ENCODE peak calls at places on chromosome 12, in nine cellular contexts. K is T-helper 1 cell; R is GM18507; J is left ventricle myocardium superior; G is ascending aorta; I is stimulated activated CD4-positive, alpha-beta T cell treated with anti-CD3 and anti-CD28 coated beads, Interleukin-2, amount 100 ng/mL, for 24 hours; L is COR-L47; T is C1 segment of cervical spinal cord; Q is DMS79 treated with DMSO at 0.1 percent for 48 hours. E is an unnamed sample.

GRCh38 chr12:84070311-84070710 is 842.3 kb downstream of the SLC6A15 start:
- DNase-seq in Q (no peak), K (no peak), J (no peak), L (no peak), R (no peak), I (no peak), G (no peak), T (no peak), E (no peak)

GRCh38 chr12:50546441-50547318 is 41.9 kb downstream of the DIP2B start:
- DNase-seq in Q (no peak), I (no peak), G (no peak), T (no peak), K (no peak), L (no peak), J (no peak), R (no peak), E (no peak)

GRCh38 chr12:25014961-25015360 is 66.1 kb upstream of the BCAT1 start:
- DNase-seq in Q (no peak), J (no peak), G (no peak), T (no peak), I (no peak), R (no peak), K (no peak), L (no peak), E (no peak)

GRCh38 chr12:57309420-57309819 is 58.4 kb upstream of the STAC3 start:
- DNase-seq in J (no peak), L (no peak), K (no peak), I (no peak), R (no peak), T (no peak), Q (no peak), G (no peak), E (no peak)

GRCh38 chr12:25130741-25131188 is 64.2 kb downstream of the DNAI7 start:
- DNase-seq in J (no peak), T (no peak), L (peak; percentile 7), Q (peak; percentile 4), I (no peak), K (peak; percentile 17), R (peak; percentile 25), G (no peak), E (peak; percentile 51)

GRCh38 chr12:10392394-10392930 is 2.6 kb upstream of the KLRK1 start:
- DNase-seq in L (no peak), Q (peak; percentile 68), I (no peak), K (no peak), G (peak; percentile 23), J (peak; percentile 49), R (peak; percentile 18), T (no peak), E (peak; percentile 25)

GRCh38 chr12:66500841-66501240 is 178.0 kb downstream of the GRIP1 start:
- DNase-seq in G (no peak), I (no peak), L (no peak), K (no peak), R (no peak), J (no peak), T (no peak), Q (no peak), E (no peak)

GRCh38 chr12:27190761-27191160 is 53.3 kb upstream of the STK38L start:
- DNase-seq in R (no peak), J (no peak), T (no peak), L (no peak), G (no peak), Q (no peak), I (no peak), K (no peak), E (no peak)

GRCh38 chr12:112843272-112843671 is 51.7 kb downstream of the RPH3A start:
- DNase-seq in G (no peak), L (peak; percentile 96), I (no peak), Q (no peak), K (no peak), J (no peak), R (no peak), T (no peak), E (peak; percentile 17)

GRCh38 chr12:43982544-43982943 is 146.7 kb downstream of the TMEM117 start:
- DNase-seq in J (no peak), R (no peak), K (no peak), Q (no peak), G (no peak), T (no peak), L (no peak), I (no peak), E (no peak)

GRCh38 chr12:56120158-56120846 is 2.2 kb downstream of the ZC3H10 start:
- DNase-seq in R (no peak), G (no peak), L (no peak), I (no peak), T (no peak), Q (no peak), J (no peak), K (no peak), E (no peak)

GRCh38 chr12:62631531-62632520 is 165.2 kb downstream of the MON2 start:
- DNase-seq in I (no peak), J (peak; percentile 81), T (no peak), R (peak; percentile 32), G (no peak), Q (peak; percentile 53), K (peak; percentile 12), L (peak; percentile 72), E (peak; percentile 45)

GRCh38 chr12:88951177-88951576 is 370.9 kb upstream of the KITLG start:
- DNase-seq in T (no peak), K (no peak), R (no peak), I (no peak), L (no peak), G (no peak), J (no peak), Q (peak; percentile 95), E (no peak)

GRCh38 chr12:64669270-64669842 is 59.1 kb downstream of the RASSF3 start:
- DNase-seq in I (peak; percentile 42), R (no peak), Q (no peak), K (peak; percentile 88), J (peak; percentile 50), G (no peak), L (no peak), T (no peak), E (peak; percentile 83)

GRCh38 chr12:70733385-70733784 is 96.2 kb upstream of the PTPRB start:
- DNase-seq in Q (no peak), K (peak; percentile 32), T (no peak), R (peak; percentile 38), L (peak; percentile 69), I (no peak), J (no peak), G (no peak), E (peak; percentile 82)

GRCh38 chr12:58961906-58962305 is 41.6 kb upstream of the LRIG3 start:
- DNase-seq in T (no peak), L (no peak), K (no peak), I (no peak), G (no peak), J (no peak), Q (no peak), R (no peak), E (no peak)

GRCh38 chr12:64025174-64025958 is 180.9 kb downstream of the SRGAP1 start:
- DNase-seq in R (no peak), Q (no peak), J (no peak), L (no peak), K (peak; percentile 8), I (no peak), G (no peak), T (no peak), E (no peak)

GRCh38 chr12:48817957-48818830 is at the start of gene CACNB3:
- DNase-seq in K (peak; percentile 70), T (no peak), J (peak; percentile 82), G (no peak), Q (peak; percentile 84), I (peak; percentile 81), L (peak; percentile 80), R (no peak), E (peak; percentile 78)

GRCh38 chr12:111056618-111057521 is 136.5 kb upstream of the MYL2 start:
- DNase-seq in Q (no peak), R (peak; percentile 46), J (no peak), K (peak; percentile 93), L (no peak), T (no peak), G (no peak), I (peak; percentile 63), E (no peak)

GRCh38 chr12:131854861-131855476 is 26.8 kb downstream of the MMP17 start:
- DNase-seq in I (no peak), Q (no peak), J (peak; percentile 3), R (no peak), T (no peak), G (no peak), K (no peak), L (no peak), E (no peak)

GRCh38 chr12:955923-956322 is 6.4 kb upstream of the RAD52 start:
- DNase-seq in Q (no peak), L (no peak), R (no peak), G (no peak), K (no peak), J (no peak), I (no peak), T (no peak), E (no peak)

GRCh38 chr12:105231396-105231795 is 4.6 kb downstream of the APPL2 start:
- DNase-seq in T (no peak), J (no peak), I (no peak), L (no peak), Q (no peak), G (no peak), K (no peak), R (no peak), E (no peak)

GRCh38 chr12:106417926-106418910 is 60.7 kb downstream of the POLR3B start:
- DNase-seq in R (no peak), G (no peak), K (no peak), T (no peak), I (no peak), Q (no peak), L (no peak), J (no peak), E (no peak)

GRCh38 chr12:7319934-7320333 is 16.1 kb downstream of the ACSM4 start:
- DNase-seq in T (no peak), R (no peak), G (no peak), J (no peak), Q (no peak), K (no peak), I (no peak), L (no peak), E (no peak)

GRCh38 chr12:40178701-40179100 is 46.1 kb upstream of the LRRK2 start:
- DNase-seq in T (no peak), I (no peak), G (no peak), L (no peak), R (no peak), Q (no peak), K (no peak), J (no peak), E (no peak)

GRCh38 chr12:98399532-98399931 is 115.9 kb upstream of the TMPO start:
- DNase-seq in L (peak; percentile 43), J (no peak), K (peak; percentile 89), Q (peak; percentile 18), G (no peak), I (peak; percentile 68), T (no peak), R (peak; percentile 14), E (peak; percentile 29)

GRCh38 chr12:232731-233614 is 19.0 kb upstream of the SLC6A12 start:
- DNase-seq in T (no peak), K (no peak), I (no peak), J (no peak), Q (no peak), G (no peak), L (no peak), R (no peak), E (no peak)

GRCh38 chr12:57473886-57474285 is 5.8 kb downstream of the ARHGAP9 start:
- DNase-seq in T (no peak), I (no peak), G (no peak), K (no peak), R (no peak), Q (no peak), J (no peak), L (no peak), E (no peak)

GRCh38 chr12:131900397-131900796 is 6.0 kb downstream of the ULK1 start:
- DNase-seq in L (no peak), Q (peak; percentile 69), G (no peak), I (no peak), T (no peak), R (no peak), K (no peak), J (peak; percentile 33), E (peak; percentile 47)

GRCh38 chr12:10395390-10395998 is 5.7 kb upstream of the KLRK1 start:
- DNase-seq in L (no peak), G (no peak), Q (no peak), J (peak; percentile 24), K (no peak), T (no peak), R (no peak), I (no peak), E (peak; percentile 84)

GRCh38 chr12:127455347-127456265 is 811.4 kb upstream of the TMEM132C start:
- DNase-seq in J (no peak), K (no peak), G (no peak), L (no peak), T (no peak), I (no peak), R (no peak), Q (peak; percentile 37), E (peak; percentile 63)